ENCODE peak calls at places on chromosomes 1 and 21, in five cellular contexts. N is activated naive CD8-positive, alpha-beta T cell treated with anti-CD3 and anti-CD28 coated beads, Interleukin-2, amount 50 U/mL, for 24 hours; O is AG04450; G is IMR-90; J is ELR. A is an unnamed sample.
A peak's percentile ranks its signal among the peaks of the same experiment; 100 is the strongest.

GRCh38 chr1:19735419-19736127 is 64.1 kb downstream of the TMCO4 start:
- DNase-seq in N (no peak), O (peak; percentile 83), G (peak; percentile 98), J (peak; percentile 92), A (no peak)

GRCh38 chr1:175742790-175743459 is 470 bp downstream of the TNR start:
- DNase-seq in N (no peak), O (no peak), G (peak; percentile 16), J (peak; percentile 18), A (peak; percentile 19)

GRCh38 chr1:178096421-178096820 is 2.5 kb downstream of the RASAL2 start:
- DNase-seq in N (no peak), O (no peak), G (peak; percentile 64), J (peak; percentile 30), A (no peak)

GRCh38 chr21:34897828-34898227 is 151.3 kb downstream of the RUNX1 start:
- DNase-seq in N (no peak), O (no peak), G (no peak), J (no peak), A (peak; percentile 60)

GRCh38 chr21:23853796-23854379 is 1753.4 kb downstream of the MRPL39 start:
- DNase-seq in N (no peak), O (peak; percentile 7), G (peak; percentile 31), J (peak; percentile 38), A (peak; percentile 16)

GRCh38 chr21:15134711-15135110 is 69.9 kb upstream of the NRIP1 start:
- DNase-seq in N (no peak), O (no peak), G (no peak), J (no peak), A (no peak)

GRCh38 chr21:15531986-15532385 is 197.8 kb upstream of the USP25 start:
- DNase-seq in N (no peak), O (no peak), G (no peak), J (no peak), A (no peak)

GRCh38 chr21:42829417-42829816 is 49.9 kb downstream of the WDR4 start:
- DNase-seq in N (no peak), O (no peak), G (no peak), J (no peak), A (no peak)

GRCh38 chr1:102872526-102872925 is 235.8 kb downstream of the COL11A1 start:
- DNase-seq in N (no peak), O (no peak), G (no peak), J (no peak), A (no peak)

GRCh38 chr1:76142771-76143540 is 68.4 kb downstream of the ST6GALNAC3 start:
- DNase-seq in N (no peak), O (no peak), G (no peak), J (no peak), A (no peak)

GRCh38 chr1:8122477-8123407 is 96.6 kb upstream of the ERRFI1 start:
- DNase-seq in N (no peak), O (no peak), G (peak; percentile 85), J (peak; percentile 64), A (peak; percentile 52)

GRCh38 chr1:16981269-16981849 is 939 bp upstream of the MFAP2 start:
- DNase-seq in N (no peak), O (peak; percentile 64), G (peak; percentile 92), J (peak; percentile 96), A (no peak)

GRCh38 chr1:31064115-31064514 is 1.4 kb downstream of the PUM1 start:
- DNase-seq in N (no peak), O (no peak), G (no peak), J (peak; percentile 12), A (peak; percentile 25)

GRCh38 chr1:211613951-211614350 is 35.0 kb upstream of the SLC30A1 start:
- DNase-seq in N (no peak), O (no peak), G (no peak), J (no peak), A (no peak)

GRCh38 chr1:187261637-187262036 is 432.9 kb downstream of the PLA2G4A start:
- DNase-seq in N (no peak), O (peak; percentile 32), G (peak; percentile 10), J (no peak), A (no peak)

GRCh38 chr1:204578867-204579664 is 62.9 kb downstream of the MDM4 start:
- DNase-seq in N (peak; percentile 21), O (no peak), G (no peak), J (no peak), A (no peak)

GRCh38 chr1:151352001-151352718 is 5.1 kb upstream of the RFX5 start:
- DNase-seq in N (no peak), O (no peak), G (peak; percentile 11), J (peak; percentile 37), A (peak; percentile 34)

GRCh38 chr1:169250022-169250421 is 117.6 kb downstream of the NME7 start:
- DNase-seq in N (no peak), O (no peak), G (peak; percentile 22), J (peak; percentile 30), A (no peak)

GRCh38 chr1:150366416-150367296 is 2.7 kb downstream of the RPRD2 start:
- DNase-seq in N (no peak), O (no peak), G (peak; percentile 48), J (peak; percentile 73), A (no peak)

GRCh38 chr1:189524501-189524900 is 953.2 kb downstream of the BRINP3 start:
- DNase-seq in N (no peak), O (no peak), G (peak; percentile 56), J (peak; percentile 29), A (no peak)

GRCh38 chr1:203131548-203132200 is 4.1 kb downstream of the ADORA1 start:
- DNase-seq in N (no peak), O (no peak), G (no peak), J (no peak), A (no peak)

GRCh38 chr1:19988269-19989006 is 9.0 kb upstream of the PLA2G2A start:
- DNase-seq in N (no peak), O (no peak), G (no peak), J (no peak), A (no peak)

GRCh38 chr1:29990304-29990703 is 733.1 kb downstream of the MATN1 start:
- DNase-seq in N (no peak), O (no peak), G (no peak), J (no peak), A (no peak)

GRCh38 chr1:204931768-204932572 is 61.3 kb downstream of the NFASC start:
- DNase-seq in N (no peak), O (no peak), G (no peak), J (no peak), A (no peak)

A was measured in K562.